ENCODE peak calls at places on chromosomes 16 and 17, in seven cellular contexts. Q is WERI-Rb-1; C is lower leg skin; T is prostate gland; N is neural progenitor cell; E is CD4-positive, alpha-beta T cell; X is brain microvascular endothelial cell. P is an unnamed sample.
A peak's percentile ranks its signal among the peaks of the same experiment; 100 is the strongest.

GRCh38 chr16:54286330-54287017 is at the start of gene IRX3:
- DNase-seq in X (peak; percentile 63), T (peak; percentile 95), E (no peak), Q (peak; percentile 69), C (peak; percentile 97), N (peak; percentile 96), P (no peak)

GRCh38 chr16:85615852-85616607 is 2.9 kb downstream of the GSE1 start:
- DNase-seq in X (peak; percentile 71), E (peak; percentile 60), Q (peak; percentile 73), N (peak; percentile 94), C (peak; percentile 96), T (no peak), P (peak; percentile 92)

GRCh38 chr17:71975998-71976649 is 144.7 kb upstream of the SOX9 start:
- DNase-seq in N (peak; percentile 8), C (peak; percentile 97), E (no peak), T (peak; percentile 84), Q (no peak), X (peak; percentile 95), P (peak; percentile 89)

GRCh38 chr16:8622315-8622656 is 788 bp downstream of the METTL22 start:
- DNase-seq in N (no peak), X (no peak), C (no peak), T (no peak), E (no peak), Q (no peak), P (no peak)

GRCh38 chr17:58679263-58680037 is 12.4 kb downstream of the TEX14 start:
- DNase-seq in E (no peak), X (peak; percentile 87), N (no peak), Q (peak; percentile 60), T (no peak), C (no peak), P (no peak)

GRCh38 chr17:76297436-76297835 is 10.6 kb downstream of the QRICH2 start:
- DNase-seq in X (no peak), Q (no peak), N (no peak), C (no peak), E (no peak), T (no peak), P (no peak)

GRCh38 chr17:76714822-76715461 is 4.2 kb upstream of the MXRA7 start:
- DNase-seq in Q (peak; percentile 70), T (peak; percentile 44), X (no peak), N (peak; percentile 72), E (peak; percentile 79), C (peak; percentile 94), P (peak; percentile 90)

GRCh38 chr16:57994778-57995177 is 5.7 kb downstream of the ZNF319 start:
- DNase-seq in E (peak; percentile 20), T (no peak), C (no peak), N (peak; percentile 81), X (peak; percentile 47), Q (peak; percentile 77), P (no peak)

GRCh38 chr17:44147812-44148211 is 6.1 kb downstream of the HROB start:
- DNase-seq in X (no peak), Q (no peak), N (no peak), E (no peak), T (no peak), C (no peak), P (no peak)

GRCh38 chr17:33983824-33984574 is 271.1 kb upstream of the CCL2 start:
- DNase-seq in Q (no peak), C (no peak), N (no peak), E (no peak), X (no peak), T (no peak), P (no peak)

GRCh38 chr17:81043725-81044427 is 8.9 kb downstream of the BAIAP2 start:
- DNase-seq in C (no peak), N (peak; percentile 61), E (no peak), X (peak; percentile 25), T (no peak), Q (no peak), P (no peak)

GRCh38 chr16:380837-381787 is 666 bp downstream of the PGAP6 start:
- DNase-seq in Q (no peak), E (no peak), X (no peak), T (no peak), C (no peak), N (peak; percentile 57), P (peak; percentile 87)

GRCh38 chr17:67491678-67492019 is 114.6 kb downstream of the PITPNC1 start:
- DNase-seq in T (no peak), N (no peak), C (peak; percentile 66), X (no peak), Q (no peak), E (no peak), P (no peak)

GRCh38 chr17:33292184-33292980 is 713 bp downstream of the ASIC2 start:
- DNase-seq in T (no peak), N (peak; percentile 79), C (no peak), Q (peak; percentile 60), X (no peak), E (no peak), P (no peak)

GRCh38 chr17:16036261-16036660 is 36.6 kb downstream of the TTC19 start:
- DNase-seq in T (no peak), C (no peak), Q (no peak), X (no peak), N (no peak), E (no peak), P (no peak)

GRCh38 chr17:1030684-1031557 is 34.0 kb downstream of the TIMM22 start:
- DNase-seq in C (peak; percentile 93), X (no peak), T (peak; percentile 50), N (peak; percentile 24), Q (no peak), E (no peak), P (no peak)

GRCh38 chr17:1031711-1032110 is 34.8 kb downstream of the TIMM22 start:
- DNase-seq in X (no peak), N (peak; percentile 83), C (no peak), Q (no peak), T (peak; percentile 35), E (no peak), P (no peak)

GRCh38 chr17:1029912-1030656 is 33.2 kb downstream of the TIMM22 start:
- DNase-seq in X (no peak), N (no peak), Q (no peak), T (no peak), E (no peak), C (no peak), P (no peak)

GRCh38 chr17:1027044-1027443 is 30.1 kb downstream of the TIMM22 start:
- DNase-seq in Q (no peak), C (no peak), N (no peak), X (no peak), T (no peak), E (no peak), P (no peak)

DNA sequence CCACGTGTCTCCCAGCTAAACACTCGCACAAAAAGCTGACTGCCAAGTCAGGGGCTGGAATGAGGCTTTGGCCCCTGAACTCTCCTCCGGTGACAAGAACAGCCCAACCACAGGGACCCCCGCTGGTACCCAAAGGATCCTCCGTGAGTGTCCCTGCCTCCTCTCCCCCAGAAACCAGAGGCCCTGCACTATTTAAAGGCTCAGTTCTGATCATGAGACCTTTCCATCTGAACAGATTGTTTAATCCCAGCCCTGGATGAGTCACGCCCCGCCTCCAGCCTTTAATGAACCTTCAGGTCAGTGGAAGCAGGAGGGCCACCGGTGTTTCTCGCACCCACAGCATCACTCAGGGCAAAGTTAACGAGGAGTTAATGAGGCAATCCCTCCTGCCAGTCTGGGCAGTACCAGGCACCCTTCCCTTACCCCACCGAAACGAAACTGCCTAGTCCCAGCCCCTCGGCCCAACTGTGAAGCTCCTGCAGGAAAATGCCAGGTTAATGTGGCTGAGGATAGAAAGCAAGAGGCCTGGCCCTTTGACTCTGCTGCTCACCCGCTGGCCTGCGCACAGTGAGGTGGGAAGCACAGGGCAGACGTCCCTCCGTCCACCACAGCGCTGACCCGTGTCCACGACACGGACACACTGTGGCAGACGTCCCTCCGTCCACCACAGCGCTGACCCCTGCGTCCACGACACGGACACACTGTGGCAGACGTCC is 32.4 kb downstream of the TIMM22 start:
- DNase-seq in N (no peak), X (peak; percentile 63), C (no peak), T (no peak), Q (peak; percentile 76), E (no peak), P (no peak)
- TF ChIP-seq CTCF in N (no peak), X (no peak), C (no peak), T (no peak), Q (no peak), E (no peak), P (no peak)

GRCh38 chr17:73985466-73986015 is 217.9 kb upstream of the RPL38 start:
- DNase-seq in N (no peak), C (no peak), X (no peak), T (no peak), E (no peak), Q (no peak), P (no peak)
- TF ChIP-seq CTCF in N (no peak), C (no peak), X (no peak), T (no peak), E (no peak), Q (no peak), P (no peak)

GRCh38 chr16:29818082-29818481 is 2.1 kb downstream of the PAGR1 start:
- DNase-seq in Q (no peak), X (no peak), T (no peak), C (no peak), E (no peak), N (no peak), P (no peak)

GRCh38 chr16:29815032-29815721 is 775 bp upstream of the PAGR1 start:
- DNase-seq in Q (no peak), X (no peak), C (peak; percentile 92), E (no peak), T (no peak), N (peak; percentile 55), P (no peak)

GRCh38 chr16:29814592-29814991 is 1.4 kb upstream of the PAGR1 start:
- DNase-seq in C (no peak), N (peak; percentile 46), X (no peak), Q (no peak), E (no peak), T (no peak), P (no peak)

GRCh38 chr16:29815793-29816693 is at the start of gene PAGR1:
- DNase-seq in C (peak; percentile 100), X (peak; percentile 99), Q (peak; percentile 98), N (peak; percentile 99), E (peak; percentile 98), T (peak; percentile 98), P (peak; percentile 99)

GRCh38 chr16:29816694-29817441 is 916 bp downstream of the PAGR1 start:
- DNase-seq in C (peak; percentile 93), E (no peak), X (peak; percentile 34), N (peak; percentile 62), Q (peak; percentile 65), T (peak; percentile 55), P (no peak)
- TF ChIP-seq CTCF in C (no peak), E (no peak), X (peak; percentile 52), N (no peak), Q (peak; percentile 28), T (no peak), P (no peak)

DNA sequence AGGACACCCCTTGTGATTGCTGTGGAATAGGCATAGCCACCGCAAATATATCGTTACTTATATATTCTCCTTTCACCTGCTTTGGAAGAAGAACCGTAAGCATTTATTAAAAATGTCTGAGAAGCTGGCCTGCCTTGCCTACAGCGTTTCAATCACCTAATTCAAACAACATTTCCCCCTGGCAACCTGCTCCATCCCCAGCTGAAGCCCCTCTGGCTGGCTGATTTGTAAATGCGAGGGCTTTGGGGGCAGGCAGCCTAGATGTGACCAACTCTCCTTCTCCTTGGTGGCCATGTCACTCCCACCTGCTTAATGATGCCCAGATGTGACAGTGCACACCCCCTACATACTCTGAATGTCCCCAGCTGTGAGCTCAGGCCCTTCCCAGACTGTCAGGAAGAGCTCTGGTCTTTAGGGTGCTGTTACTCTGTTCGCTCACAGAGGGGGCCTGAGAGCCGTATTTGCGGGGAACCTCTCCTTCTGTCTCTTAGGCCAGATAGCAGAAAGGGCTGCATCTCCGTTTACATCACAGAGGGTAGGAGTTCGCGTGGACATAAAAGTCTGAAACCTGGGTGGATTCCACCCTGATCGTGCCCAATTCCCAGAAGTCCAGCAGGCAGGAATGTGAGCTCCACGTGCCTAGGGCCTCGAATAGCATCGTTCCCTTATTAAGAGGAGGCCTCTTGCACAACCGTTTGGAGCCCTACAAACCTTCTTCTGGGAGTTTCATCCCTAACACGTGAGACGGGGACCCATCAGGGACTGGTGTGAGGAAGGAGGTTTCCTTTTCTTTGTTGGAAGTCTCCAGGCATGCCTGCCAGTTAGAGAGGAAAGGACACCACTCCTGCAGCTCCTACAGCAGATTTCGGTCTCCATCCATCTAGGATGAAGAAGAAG is 2.4 kb upstream of the SDK2 start:
- DNase-seq in N (peak; percentile 79), T (no peak), E (no peak), C (peak; percentile 70), Q (peak; percentile 73), X (no peak), P (no peak)
- TF ChIP-seq CTCF in N (peak; percentile 55), T (no peak), E (no peak), C (no peak), Q (peak; percentile 57), X (peak; percentile 28), P (peak; percentile 32)

P was measured in osteocyte.